ENCODE peak calls at places on chromosomes 2 and 18, in eight cellular contexts. N is heart left ventricle; V is heart right ventricle; S is keratinocyte; H is CD4-positive, alpha-beta T cell; D is adrenal gland; O is aorta; W is AG04450. Y is an unnamed sample. For H3K9me3, the result is how much of the 10 kb centered on the place peaks cover.

GRCh38 chr2:618591-618990 is 58.6 kb downstream of the TMEM18 start:
- DNase-seq in N (no peak), V (no peak), S (no peak), H (no peak), D (no peak), O (no peak), W (no peak), Y (no peak)

GRCh38 chr2:31319391-31320175 is 85.6 kb downstream of the EHD3 start:
- DNase-seq in N (no peak), V (no peak), S (no peak), H (no peak), D (peak), O (peak), W (peak), Y (no peak)

GRCh38 chr2:122384768-122385333 is 629.4 kb downstream of the TSN start:
- DNase-seq in N (no peak), V (no peak), S (no peak), H (no peak), D (no peak), O (no peak), W (no peak), Y (no peak)

GRCh38 chr2:37080674-37081073 is 3.5 kb downstream of the HEATR5B start:
- DNase-seq in N (no peak), V (no peak), S (no peak), H (no peak), D (no peak), O (no peak), W (no peak), Y (no peak)

GRCh38 chr18:79852561-79853302 is 55.0 kb downstream of the KCNG2 start:
- DNase-seq in N (no peak), V (no peak), S (no peak), H (peak), D (no peak), O (peak), W (no peak), Y (no peak)

GRCh38 chr18:44841769-44842587 is 161.3 kb downstream of the SETBP1 start:
- DNase-seq in N (no peak), V (no peak), S (no peak), H (no peak), D (no peak), O (no peak), W (no peak), Y (no peak)

GRCh38 chr2:231764752-231765151 is 16.3 kb downstream of the PDE6D start:
- DNase-seq in N (no peak), V (no peak), S (no peak), H (no peak), D (no peak), O (no peak), W (no peak), Y (no peak)

GRCh38 chr2:99878951-99879350 is 263.4 kb downstream of the AFF3 start:
- DNase-seq in N (no peak), V (no peak), S (no peak), H (no peak), D (no peak), O (no peak), W (peak), Y (no peak)

GRCh38 chr2:64225491-64225890 is 81.3 kb upstream of the PELI1 start:
- DNase-seq in N (no peak), V (no peak), S (no peak), H (no peak), D (no peak), O (no peak), W (no peak), Y (no peak)

GRCh38 chr2:48134704-48135103 is 228.4 kb upstream of the FBXO11 start:
- DNase-seq in N (no peak), V (no peak), S (no peak), H (no peak), D (no peak), O (no peak), W (no peak), Y (no peak)

GRCh38 chr2:138334323-138334722 is 167.2 kb upstream of the SPOPL start:
- DNase-seq in N (no peak), V (no peak), S (no peak), H (no peak), D (peak), O (no peak), W (no peak), Y (no peak)

GRCh38 chr18:7021994-7022840 is 95.4 kb downstream of the LAMA1 start:
- DNase-seq in N (no peak), V (no peak), S (peak), H (no peak), D (peak), O (no peak), W (no peak), Y (no peak)

GRCh38 chr2:181955010-181955409 is 30.6 kb upstream of the PPP1R1C start:
- DNase-seq in N (no peak), V (no peak), S (no peak), H (no peak), D (no peak), O (no peak), W (peak), Y (no peak)

GRCh38 chr2:10009811-10010781 is 33.3 kb upstream of the KLF11 start:
- DNase-seq in N (peak), V (peak), S (no peak), H (no peak), D (peak), O (peak), W (peak), Y (peak)

GRCh38 chr2:239563561-239563960 is 162.7 kb upstream of the HDAC4 start:
- DNase-seq in N (no peak), V (no peak), S (no peak), H (peak), D (no peak), O (no peak), W (no peak), Y (no peak)

GRCh38 chr2:187991389-187991788 is 300.3 kb upstream of the GULP1 start:
- DNase-seq in N (no peak), V (no peak), S (no peak), H (no peak), D (no peak), O (no peak), W (no peak), Y (no peak)

DNA sequence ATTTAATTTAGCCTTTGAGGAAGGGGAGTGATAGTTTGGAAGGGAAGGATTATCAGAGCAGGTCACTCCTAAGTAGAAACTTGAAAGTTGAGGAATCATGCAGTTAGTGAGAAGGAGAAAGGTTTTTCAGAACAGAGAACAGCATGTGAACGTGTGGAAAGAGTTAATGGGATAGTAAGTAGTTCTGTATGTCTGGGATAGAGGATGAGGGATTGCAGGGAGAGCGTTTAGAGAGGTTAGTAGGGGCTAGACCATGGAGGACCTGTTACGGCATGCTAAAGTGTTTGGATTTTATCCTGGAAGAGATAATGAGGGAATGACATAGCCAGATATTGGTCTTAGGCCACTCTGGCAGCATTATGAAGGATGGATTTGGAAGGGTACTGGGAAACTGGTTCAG is 1.8 kb downstream of the ZNF512 start:
- DNase-seq in N (no peak), V (no peak), S (no peak), H (no peak), D (no peak), O (no peak), W (no peak), Y (no peak)
- H3K9me3 ChIP-seq in N (under half), V (under half), S (under half), H (under half), D (under half), O (under half), W (under half), Y (under half)

DNA sequence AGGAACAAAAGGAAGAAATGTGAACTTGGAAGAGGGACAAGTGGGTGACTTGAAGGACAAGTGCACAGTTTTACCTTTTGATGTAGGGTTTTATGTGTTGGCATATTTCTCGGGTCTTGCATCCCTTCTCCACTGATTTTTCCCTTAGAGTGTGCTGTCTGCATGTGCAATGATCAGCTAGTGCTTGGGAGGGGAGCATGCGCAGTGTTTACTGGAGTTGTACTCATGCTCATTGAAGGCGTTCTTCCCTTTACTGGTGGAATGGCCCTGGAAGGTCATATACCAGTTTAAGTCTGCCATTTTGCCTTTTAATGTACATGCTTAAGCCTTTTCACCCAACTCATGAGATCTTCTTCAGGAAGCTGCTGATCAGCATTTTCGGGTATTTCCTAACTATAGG is 1168.0 kb downstream of the SUCLG1 start:
- DNase-seq in N (no peak), V (no peak), S (no peak), H (no peak), D (no peak), O (no peak), W (no peak), Y (no peak)
- H3K9me3 ChIP-seq in N (under half), V (under half), S (under half), H (under half), D (under half), O (under half), W (under half), Y (under half)

GRCh38 chr2:66501267-66501666 is 66.3 kb downstream of the MEIS1 start:
- DNase-seq in N (no peak), V (no peak), S (no peak), H (no peak), D (no peak), O (no peak), W (no peak), Y (no peak)
- H3K9me3 ChIP-seq in N (under half), V (under half), S (under half), H (under half), D (under half), O (under half), W (under half), Y (under half)

DNA sequence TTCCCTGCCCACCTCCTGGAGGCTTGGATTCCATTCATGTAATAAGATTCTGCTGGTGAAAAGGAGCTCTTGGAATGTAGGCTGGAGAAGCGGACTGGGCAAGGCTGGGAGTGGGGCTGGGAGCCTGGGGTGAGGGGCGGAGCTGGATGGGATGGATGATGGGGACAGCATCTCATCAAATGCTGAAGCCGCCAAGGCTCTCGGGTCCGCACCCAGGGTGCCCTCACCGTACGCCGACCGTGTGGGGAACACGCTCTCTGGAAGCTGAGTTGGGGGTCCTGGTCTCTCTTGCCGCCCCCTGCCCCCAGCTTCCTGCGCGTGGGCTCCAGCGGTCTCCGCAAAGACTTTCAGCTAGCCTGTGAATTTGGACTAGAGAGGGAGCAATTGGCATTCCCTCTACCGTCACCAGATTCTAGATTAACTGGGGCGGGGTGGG is 9.1 kb downstream of the RAX start:
- DNase-seq in N (no peak), V (no peak), S (no peak), H (no peak), D (no peak), O (no peak), W (no peak), Y (no peak)
- H3K9me3 ChIP-seq in N (under half), V (under half), S (under half), H (under half), D (under half), O (under half), W (under half), Y (under half)

GRCh38 chr2:22215517-22215916 is 1091.7 kb downstream of the TDRD15 start:
- DNase-seq in N (no peak), V (no peak), S (no peak), H (no peak), D (no peak), O (no peak), W (no peak), Y (no peak)

GRCh38 chr2:22221006-22221405 is 1097.2 kb downstream of the TDRD15 start:
- DNase-seq in N (no peak), V (no peak), S (no peak), H (no peak), D (no peak), O (no peak), W (no peak), Y (no peak)
- H3K9me3 ChIP-seq in N (under half), V (under half), S (under half), H (under half), D (under half), O (under half), W (under half), Y (under half)

DNA sequence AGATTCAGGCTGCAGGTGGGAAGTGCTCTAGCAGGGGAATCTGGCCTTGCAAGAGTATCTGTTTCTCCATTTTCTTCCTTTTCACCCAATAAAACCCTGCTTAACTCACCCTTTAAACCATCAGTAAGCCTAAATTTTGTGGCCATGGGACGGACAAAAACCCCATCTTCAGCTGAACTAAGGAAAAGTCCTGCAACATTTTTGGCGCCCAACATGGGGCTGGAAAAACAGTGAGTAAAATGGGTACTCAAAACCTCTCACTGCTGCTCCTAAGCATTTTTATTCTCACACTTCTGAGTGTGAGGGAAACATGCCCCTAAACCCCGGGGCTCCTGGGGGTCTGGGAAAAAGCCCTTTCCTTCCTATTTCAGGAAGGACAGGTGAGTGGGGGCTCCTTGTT is 414.3 kb downstream of the ZNF804A start:
- DNase-seq in N (no peak), V (no peak), S (no peak), H (no peak), D (no peak), O (no peak), W (no peak), Y (no peak)
- H3K9me3 ChIP-seq in N (under half), V (half or more), S (under half), H (under half), D (under half), O (under half), W (under half), Y (under half)

Y was measured in uterus.